ENCODE peak calls at places on chromosomes 12 and 14, in eight cellular contexts. One of them, this sample, is unnamed.

GRCh38 chr12:29073631-29074239 is 75.3 kb upstream of the FAR2 start:
- DNase-seq in AG10803: peak
- DNase-seq in GM04504: no peak
- DNase-seq in hypothalamus: no peak
- DNase-seq in HCEC 1CT: peak
- DNase-seq in NCI-H1105: peak
- DNase-seq in foreskin fibroblast: peak
- DNase-seq in activated naive CD4-positive, alpha-beta T cell: no peak
- DNase-seq in this sample: peak

GRCh38 chr12:108757842-108758241 is 26.5 kb upstream of the CORO1C start:
- DNase-seq in AG10803: no peak
- DNase-seq in GM04504: no peak
- DNase-seq in hypothalamus: no peak
- DNase-seq in HCEC 1CT: no peak
- DNase-seq in NCI-H1105: peak
- DNase-seq in foreskin fibroblast: no peak
- DNase-seq in activated naive CD4-positive, alpha-beta T cell: no peak
- DNase-seq in this sample: no peak

GRCh38 chr12:57224973-57225679 is 4.4 kb upstream of the SHMT2 start:
- DNase-seq in AG10803: no peak
- DNase-seq in GM04504: no peak
- DNase-seq in hypothalamus: no peak
- DNase-seq in HCEC 1CT: no peak
- DNase-seq in NCI-H1105: peak
- DNase-seq in foreskin fibroblast: no peak
- DNase-seq in activated naive CD4-positive, alpha-beta T cell: no peak
- DNase-seq in this sample: no peak

GRCh38 chr14:20612403-20612802 is 21.2 kb upstream of the RNASE12 start:
- DNase-seq in AG10803: no peak
- DNase-seq in GM04504: no peak
- DNase-seq in hypothalamus: no peak
- DNase-seq in HCEC 1CT: no peak
- DNase-seq in NCI-H1105: no peak
- DNase-seq in foreskin fibroblast: no peak
- DNase-seq in activated naive CD4-positive, alpha-beta T cell: no peak
- DNase-seq in this sample: no peak

GRCh38 chr14:88765130-88765529 is 27.6 kb downstream of the EML5 start:
- DNase-seq in AG10803: no peak
- DNase-seq in GM04504: no peak
- DNase-seq in hypothalamus: no peak
- DNase-seq in HCEC 1CT: no peak
- DNase-seq in NCI-H1105: no peak
- DNase-seq in foreskin fibroblast: peak
- DNase-seq in activated naive CD4-positive, alpha-beta T cell: no peak
- DNase-seq in this sample: no peak

GRCh38 chr12:125149160-125150108 is 84.2 kb downstream of the AACS start:
- DNase-seq in AG10803: no peak
- DNase-seq in GM04504: no peak
- DNase-seq in hypothalamus: no peak
- DNase-seq in HCEC 1CT: no peak
- DNase-seq in NCI-H1105: no peak
- DNase-seq in foreskin fibroblast: no peak
- DNase-seq in activated naive CD4-positive, alpha-beta T cell: no peak
- DNase-seq in this sample: no peak

GRCh38 chr12:89348894-89349669 is 3.2 kb downstream of the DUSP6 start:
- DNase-seq in AG10803: no peak
- DNase-seq in GM04504: no peak
- DNase-seq in hypothalamus: no peak
- DNase-seq in HCEC 1CT: no peak
- DNase-seq in NCI-H1105: no peak
- DNase-seq in foreskin fibroblast: no peak
- DNase-seq in activated naive CD4-positive, alpha-beta T cell: no peak
- DNase-seq in this sample: no peak

GRCh38 chr14:104865069-104865630 is at the start of gene CEP170B:
- DNase-seq in AG10803: peak
- DNase-seq in GM04504: peak
- DNase-seq in hypothalamus: peak
- DNase-seq in HCEC 1CT: peak
- DNase-seq in NCI-H1105: peak
- DNase-seq in foreskin fibroblast: peak
- DNase-seq in activated naive CD4-positive, alpha-beta T cell: no peak
- DNase-seq in this sample: no peak

GRCh38 chr12:67647547-67648305 is 819 bp upstream of the DYRK2 start:
- DNase-seq in AG10803: peak
- DNase-seq in GM04504: peak
- DNase-seq in hypothalamus: peak
- DNase-seq in HCEC 1CT: peak
- DNase-seq in NCI-H1105: peak
- DNase-seq in foreskin fibroblast: peak
- DNase-seq in activated naive CD4-positive, alpha-beta T cell: no peak
- DNase-seq in this sample: peak

GRCh38 chr14:21063479-21063878 is 5.9 kb downstream of the RNASE8 start:
- DNase-seq in AG10803: peak
- DNase-seq in GM04504: peak
- DNase-seq in hypothalamus: no peak
- DNase-seq in HCEC 1CT: peak
- DNase-seq in NCI-H1105: no peak
- DNase-seq in foreskin fibroblast: no peak
- DNase-seq in activated naive CD4-positive, alpha-beta T cell: no peak
- DNase-seq in this sample: no peak

GRCh38 chr14:105092124-105092911 is 27.1 kb upstream of the GPR132 start:
- DNase-seq in AG10803: no peak
- DNase-seq in GM04504: no peak
- DNase-seq in hypothalamus: no peak
- DNase-seq in HCEC 1CT: no peak
- DNase-seq in NCI-H1105: no peak
- DNase-seq in foreskin fibroblast: no peak
- DNase-seq in activated naive CD4-positive, alpha-beta T cell: no peak
- DNase-seq in this sample: no peak

GRCh38 chr12:95848575-95849388 is 10.0 kb upstream of the SNRPF start:
- DNase-seq in AG10803: peak
- DNase-seq in GM04504: no peak
- DNase-seq in hypothalamus: no peak
- DNase-seq in HCEC 1CT: peak
- DNase-seq in NCI-H1105: peak
- DNase-seq in foreskin fibroblast: peak
- DNase-seq in activated naive CD4-positive, alpha-beta T cell: no peak
- DNase-seq in this sample: no peak

GRCh38 chr12:52041695-52042123 is 9.5 kb upstream of the NR4A1 start:
- DNase-seq in AG10803: peak
- DNase-seq in GM04504: no peak
- DNase-seq in hypothalamus: no peak
- DNase-seq in HCEC 1CT: no peak
- DNase-seq in NCI-H1105: no peak
- DNase-seq in foreskin fibroblast: peak
- DNase-seq in activated naive CD4-positive, alpha-beta T cell: no peak
- DNase-seq in this sample: no peak

GRCh38 chr14:83463500-83464098 is 1929.9 kb upstream of the SEL1L start:
- DNase-seq in AG10803: peak
- DNase-seq in GM04504: peak
- DNase-seq in hypothalamus: no peak
- DNase-seq in HCEC 1CT: peak
- DNase-seq in NCI-H1105: peak
- DNase-seq in foreskin fibroblast: no peak
- DNase-seq in activated naive CD4-positive, alpha-beta T cell: no peak
- DNase-seq in this sample: peak

GRCh38 chr12:88860846-88861245 is 280.6 kb upstream of the KITLG start:
- DNase-seq in AG10803: peak
- DNase-seq in GM04504: no peak
- DNase-seq in hypothalamus: no peak
- DNase-seq in HCEC 1CT: no peak
- DNase-seq in NCI-H1105: no peak
- DNase-seq in foreskin fibroblast: no peak
- DNase-seq in activated naive CD4-positive, alpha-beta T cell: no peak
- DNase-seq in this sample: no peak

GRCh38 chr12:105223358-105223840 is 12.6 kb downstream of the APPL2 start:
- DNase-seq in AG10803: peak
- DNase-seq in GM04504: no peak
- DNase-seq in hypothalamus: no peak
- DNase-seq in HCEC 1CT: no peak
- DNase-seq in NCI-H1105: no peak
- DNase-seq in foreskin fibroblast: no peak
- DNase-seq in activated naive CD4-positive, alpha-beta T cell: no peak
- DNase-seq in this sample: no peak

GRCh38 chr12:76549131-76549530 is 10.4 kb downstream of the OSBPL8 start:
- DNase-seq in AG10803: no peak
- DNase-seq in GM04504: no peak
- DNase-seq in hypothalamus: no peak
- DNase-seq in HCEC 1CT: no peak
- DNase-seq in NCI-H1105: no peak
- DNase-seq in foreskin fibroblast: no peak
- DNase-seq in activated naive CD4-positive, alpha-beta T cell: no peak
- DNase-seq in this sample: no peak

GRCh38 chr12:56374726-56375597 is 12.3 kb upstream of the APOF start:
- DNase-seq in AG10803: no peak
- DNase-seq in GM04504: no peak
- DNase-seq in hypothalamus: no peak
- DNase-seq in HCEC 1CT: peak
- DNase-seq in NCI-H1105: no peak
- DNase-seq in foreskin fibroblast: no peak
- DNase-seq in activated naive CD4-positive, alpha-beta T cell: no peak
- DNase-seq in this sample: no peak

GRCh38 chr12:23098110-23099049 is 473.4 kb downstream of the ETNK1 start:
- DNase-seq in AG10803: no peak
- DNase-seq in GM04504: no peak
- DNase-seq in hypothalamus: no peak
- DNase-seq in HCEC 1CT: no peak
- DNase-seq in NCI-H1105: peak
- DNase-seq in foreskin fibroblast: no peak
- DNase-seq in activated naive CD4-positive, alpha-beta T cell: no peak
- DNase-seq in this sample: no peak

GRCh38 chr12:54661048-54661447 is 12.9 kb upstream of the DCD start:
- DNase-seq in AG10803: no peak
- DNase-seq in GM04504: no peak
- DNase-seq in hypothalamus: no peak
- DNase-seq in HCEC 1CT: no peak
- DNase-seq in NCI-H1105: no peak
- DNase-seq in foreskin fibroblast: no peak
- DNase-seq in activated naive CD4-positive, alpha-beta T cell: no peak
- DNase-seq in this sample: no peak

GRCh38 chr12:112468041-112468440 is 49.3 kb downstream of the PTPN11 start:
- DNase-seq in AG10803: no peak
- DNase-seq in GM04504: no peak
- DNase-seq in hypothalamus: no peak
- DNase-seq in HCEC 1CT: no peak
- DNase-seq in NCI-H1105: no peak
- DNase-seq in foreskin fibroblast: no peak
- DNase-seq in activated naive CD4-positive, alpha-beta T cell: no peak
- DNase-seq in this sample: no peak

GRCh38 chr12:132116709-132117557 is 27.2 kb downstream of the DDX51 start:
- DNase-seq in AG10803: no peak
- DNase-seq in GM04504: no peak
- DNase-seq in hypothalamus: no peak
- DNase-seq in HCEC 1CT: no peak
- DNase-seq in NCI-H1105: no peak
- DNase-seq in foreskin fibroblast: no peak
- DNase-seq in activated naive CD4-positive, alpha-beta T cell: no peak
- DNase-seq in this sample: no peak

GRCh38 chr14:98580131-98580678 is 691.8 kb downstream of the BCL11B start:
- DNase-seq in AG10803: peak
- DNase-seq in GM04504: no peak
- DNase-seq in hypothalamus: no peak
- DNase-seq in HCEC 1CT: no peak
- DNase-seq in NCI-H1105: no peak
- DNase-seq in foreskin fibroblast: no peak
- DNase-seq in activated naive CD4-positive, alpha-beta T cell: no peak
- DNase-seq in this sample: no peak

GRCh38 chr12:130124605-130125244 is 37.5 kb upstream of the FZD10 start:
- DNase-seq in AG10803: no peak
- DNase-seq in GM04504: no peak
- DNase-seq in hypothalamus: no peak
- DNase-seq in HCEC 1CT: no peak
- DNase-seq in NCI-H1105: no peak
- DNase-seq in foreskin fibroblast: no peak
- DNase-seq in activated naive CD4-positive, alpha-beta T cell: no peak
- DNase-seq in this sample: no peak

GRCh38 chr14:23306113-23306411 is 571 bp upstream of the BCL2L2 start:
- DNase-seq in AG10803: no peak
- DNase-seq in GM04504: no peak
- DNase-seq in hypothalamus: no peak
- DNase-seq in HCEC 1CT: no peak
- DNase-seq in NCI-H1105: no peak
- DNase-seq in foreskin fibroblast: no peak
- DNase-seq in activated naive CD4-positive, alpha-beta T cell: no peak
- DNase-seq in this sample: no peak

This sample was measured in tibial nerve.